ENCODE peak calls at places on chromosomes 1 and 21, in eight cellular contexts. E, B, K, X, T, A, Q and F are unnamed samples.

GRCh38 chr1:22131875-22132486 is 10.9 kb downstream of the WNT4 start:
- DNase-seq in E (peak), B (no peak), K (peak), X (no peak), T (no peak), A (no peak), Q (no peak), F (no peak)

GRCh38 chr1:2943686-2944260 is 77.5 kb upstream of the ACTRT2 start:
- DNase-seq in E (no peak), B (no peak), K (no peak), X (no peak), T (no peak), A (no peak), Q (no peak), F (no peak)

GRCh38 chr1:219927956-219928790 is at the start of gene SLC30A10:
- DNase-seq in E (peak), B (no peak), K (peak), X (no peak), T (no peak), A (peak), Q (no peak), F (no peak)

GRCh38 chr1:224329842-224330753 is at the start of gene NVL:
- DNase-seq in E (peak), B (peak), K (peak), X (peak), T (peak), A (peak), Q (peak), F (peak)

GRCh38 chr1:212979340-212980122 is 29.2 kb downstream of the VASH2 start:
- DNase-seq in E (no peak), B (no peak), K (no peak), X (no peak), T (peak), A (no peak), Q (no peak), F (no peak)

GRCh38 chr1:108583757-108584156 is 23.9 kb downstream of the EEIG2 start:
- DNase-seq in E (no peak), B (peak), K (peak), X (no peak), T (no peak), A (no peak), Q (no peak), F (peak)

GRCh38 chr1:218499911-218500310 is 154.8 kb downstream of the TGFB2 start:
- DNase-seq in E (no peak), B (no peak), K (no peak), X (no peak), T (no peak), A (no peak), Q (no peak), F (no peak)

GRCh38 chr21:36117276-36117675 is 17.6 kb upstream of the CBR3 start:
- DNase-seq in E (no peak), B (no peak), K (no peak), X (no peak), T (no peak), A (no peak), Q (no peak), F (no peak)

GRCh38 chr1:86504130-86504479 is 35.4 kb downstream of the CLCA1 start:
- DNase-seq in E (no peak), B (no peak), K (no peak), X (no peak), T (no peak), A (no peak), Q (no peak), F (peak)

GRCh38 chr1:18256318-18257235 is 149.0 kb downstream of the IGSF21 start:
- DNase-seq in E (peak), B (peak), K (peak), X (no peak), T (no peak), A (no peak), Q (no peak), F (peak)

GRCh38 chr1:158017800-158018595 is 24.6 kb downstream of the KIRREL1 start:
- DNase-seq in E (no peak), B (no peak), K (peak), X (no peak), T (no peak), A (no peak), Q (no peak), F (no peak)

GRCh38 chr1:19772053-19772452 is 27.7 kb downstream of the TMCO4 start:
- DNase-seq in E (no peak), B (no peak), K (no peak), X (no peak), T (no peak), A (no peak), Q (no peak), F (no peak)

GRCh38 chr1:36576677-36577076 is 94.0 kb upstream of the CSF3R start:
- DNase-seq in E (no peak), B (no peak), K (no peak), X (no peak), T (no peak), A (no peak), Q (no peak), F (no peak)

GRCh38 chr1:245810181-245810727 is 655.5 kb downstream of the KIF26B start:
- DNase-seq in E (no peak), B (no peak), K (no peak), X (no peak), T (no peak), A (no peak), Q (no peak), F (no peak)

GRCh38 chr1:53381790-53382401 is 54.0 kb upstream of the LRP8 start:
- DNase-seq in E (peak), B (no peak), K (peak), X (peak), T (no peak), A (no peak), Q (no peak), F (peak)

GRCh38 chr1:233440952-233441401 is 113.5 kb downstream of the MAP3K21 start:
- DNase-seq in E (no peak), B (peak), K (peak), X (no peak), T (no peak), A (no peak), Q (no peak), F (peak)

GRCh38 chr1:112935474-112936289 is 20.3 kb downstream of the SLC16A1 start:
- DNase-seq in E (no peak), B (peak), K (peak), X (no peak), T (no peak), A (no peak), Q (no peak), F (peak)

GRCh38 chr21:46295177-46295711 is 9.1 kb downstream of the YBEY start:
- DNase-seq in E (no peak), B (peak), K (peak), X (peak), T (no peak), A (no peak), Q (no peak), F (peak)

GRCh38 chr1:47886141-47886540 is 111.0 kb downstream of the TRABD2B start:
- DNase-seq in E (no peak), B (no peak), K (no peak), X (no peak), T (no peak), A (no peak), Q (no peak), F (no peak)

GRCh38 chr1:151934048-151934493 is 24.8 kb upstream of the THEM4 start:
- DNase-seq in E (peak), B (peak), K (peak), X (peak), T (no peak), A (peak), Q (no peak), F (peak)

GRCh38 chr1:20399606-20400180 is 86.3 kb downstream of the CAMK2N1 start:
- DNase-seq in E (peak), B (no peak), K (no peak), X (no peak), T (no peak), A (no peak), Q (peak), F (no peak)

GRCh38 chr1:24391882-24392603 is 21.5 kb downstream of the STPG1 start:
- DNase-seq in E (peak), B (peak), K (peak), X (no peak), T (no peak), A (peak), Q (no peak), F (peak)

GRCh38 chr1:34879230-34879629 is 19.7 kb upstream of the SMIM12 start:
- DNase-seq in E (no peak), B (no peak), K (no peak), X (no peak), T (no peak), A (no peak), Q (no peak), F (no peak)

GRCh38 chr1:205950280-205950679 is 7.0 kb upstream of the SLC26A9 start:
- DNase-seq in E (no peak), B (no peak), K (peak), X (no peak), T (no peak), A (no peak), Q (no peak), F (peak)

GRCh38 chr1:161182214-161182613 is 4.9 kb upstream of the B4GALT3 start:
- DNase-seq in E (no peak), B (peak), K (no peak), X (no peak), T (peak), A (no peak), Q (no peak), F (peak)

GRCh38 chr21:42376338-42376982 is 10.1 kb upstream of the TFF1 start:
- DNase-seq in E (peak), B (no peak), K (no peak), X (no peak), T (no peak), A (no peak), Q (no peak), F (no peak)
- TF ChIP-seq CTCF in E (no peak), B (no peak), K (no peak), X (no peak), T (no peak), A (no peak), Q (no peak), F (no peak)

GRCh38 chr1:207823531-207823879 is 71.7 kb downstream of the CD46 start:
- DNase-seq in E (no peak), B (no peak), K (no peak), X (no peak), T (no peak), A (no peak), Q (no peak), F (no peak)
- H3K4me3 ChIP-seq in E (peak), B (peak), K (no peak), X (peak), T (peak), A (peak), Q (peak), F (peak)

DNA sequence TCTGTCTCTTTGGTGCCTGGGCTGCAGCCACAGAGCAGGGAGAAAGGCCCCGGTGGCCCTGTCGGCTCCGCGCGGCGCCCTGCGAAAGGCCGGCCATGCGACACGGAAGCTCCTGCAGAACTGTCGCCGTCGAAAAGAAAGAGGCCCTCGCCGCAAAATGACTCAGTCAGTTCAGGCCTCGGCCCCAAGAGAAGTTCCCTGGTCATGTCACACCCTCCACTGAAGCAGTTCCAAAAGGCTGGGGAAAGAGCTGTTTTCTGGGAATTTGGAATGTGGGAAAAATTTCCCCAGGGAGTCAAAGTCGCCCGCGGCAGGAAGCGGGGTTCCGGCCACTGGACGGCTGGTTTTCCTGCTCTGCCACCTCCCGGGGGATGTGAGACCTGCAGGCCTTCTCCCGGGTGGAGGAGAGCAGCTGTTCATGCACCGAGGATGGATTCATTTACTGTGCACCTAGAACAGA is 115.8 kb upstream of the ZNF678 start:
- DNase-seq in E (no peak), B (peak), K (peak), X (no peak), T (no peak), A (no peak), Q (no peak), F (no peak)
- TF ChIP-seq CTCF in E (no peak), B (peak), K (peak), X (peak), T (no peak), A (peak), Q (peak), F (peak)

GRCh38 chr1:28985427-28985826 is 71.1 kb downstream of the EPB41 start:
- DNase-seq in E (no peak), B (no peak), K (no peak), X (no peak), T (no peak), A (no peak), Q (no peak), F (no peak)

GRCh38 chr1:28983091-28983490 is 68.7 kb downstream of the EPB41 start:
- DNase-seq in E (no peak), B (no peak), K (no peak), X (no peak), T (no peak), A (no peak), Q (no peak), F (no peak)

GRCh38 chr1:28982198-28982597 is 67.8 kb downstream of the EPB41 start:
- DNase-seq in E (no peak), B (no peak), K (no peak), X (no peak), T (no peak), A (no peak), Q (no peak), F (no peak)

GRCh38 chr1:28984311-28984684 is 69.9 kb downstream of the EPB41 start:
- DNase-seq in E (no peak), B (peak), K (no peak), X (no peak), T (no peak), A (no peak), Q (no peak), F (no peak)

DNA sequence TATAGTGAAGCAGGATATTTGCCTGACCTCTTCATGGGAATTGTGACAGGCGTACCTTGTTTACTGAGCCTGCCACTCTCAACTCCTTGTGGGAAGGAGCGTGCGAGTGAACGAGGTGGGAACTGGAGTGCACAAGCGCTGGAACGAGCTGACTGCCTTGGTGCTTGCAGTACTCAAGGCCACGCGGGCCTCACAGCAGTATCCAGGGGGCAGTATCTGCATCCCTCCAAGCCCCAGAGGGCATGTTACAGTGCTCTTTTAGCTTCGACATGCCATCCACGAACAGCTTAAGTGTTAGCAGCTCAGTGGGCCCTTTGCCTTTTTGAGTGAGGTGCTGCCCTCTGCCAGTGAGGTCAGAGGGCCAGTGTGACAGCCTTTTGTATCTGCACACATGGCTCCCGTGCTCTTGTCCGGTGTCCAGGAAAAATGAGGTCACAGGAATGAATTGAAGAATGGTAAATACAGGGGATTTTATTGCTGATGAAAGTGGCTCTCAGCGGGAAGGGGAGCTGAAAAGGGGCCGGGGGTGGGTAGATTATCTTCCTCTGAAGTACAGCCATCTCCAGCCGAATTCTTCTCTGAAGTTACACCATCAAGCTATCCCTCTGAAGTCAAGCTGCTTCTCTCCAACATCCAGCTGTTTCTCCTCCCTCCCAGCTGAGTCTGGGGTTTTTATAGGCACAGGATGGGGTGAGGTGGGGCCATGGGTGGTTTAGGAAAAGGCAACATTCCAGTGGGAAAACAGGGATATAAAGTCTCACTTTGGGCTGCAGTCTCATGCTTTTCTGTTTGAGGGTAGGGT is 69.3 kb downstream of the EPB41 start:
- DNase-seq in E (no peak), B (peak), K (no peak), X (no peak), T (no peak), A (no peak), Q (no peak), F (no peak)
- H3K4me3 ChIP-seq in E (no peak), B (no peak), K (no peak), X (no peak), T (no peak), A (no peak), Q (no peak), F (no peak)

GRCh38 chr1:235933483-235934116 is 66.9 kb upstream of the LYST start:
- DNase-seq in E (no peak), B (no peak), K (no peak), X (no peak), T (no peak), A (no peak), Q (no peak), F (no peak)
- TF ChIP-seq CTCF in E (no peak), B (no peak), K (no peak), X (no peak), T (peak), A (no peak), Q (no peak), F (no peak)

GRCh38 chr1:94540440-94541174 is 952 bp downstream of the F3 start:
- DNase-seq in E (no peak), B (no peak), K (no peak), X (no peak), T (no peak), A (no peak), Q (no peak), F (no peak)

GRCh38 chr1:94537254-94537653 is 4.3 kb downstream of the F3 start:
- DNase-seq in E (no peak), B (peak), K (no peak), X (no peak), T (no peak), A (no peak), Q (no peak), F (no peak)

GRCh38 chr1:94538243-94538827 is 3.2 kb downstream of the F3 start:
- DNase-seq in E (no peak), B (peak), K (no peak), X (no peak), T (no peak), A (no peak), Q (no peak), F (peak)

GRCh38 chr1:94541175-94542087 is at the start of gene F3:
- DNase-seq in E (peak), B (peak), K (peak), X (no peak), T (peak), A (peak), Q (peak), F (peak)

DNA sequence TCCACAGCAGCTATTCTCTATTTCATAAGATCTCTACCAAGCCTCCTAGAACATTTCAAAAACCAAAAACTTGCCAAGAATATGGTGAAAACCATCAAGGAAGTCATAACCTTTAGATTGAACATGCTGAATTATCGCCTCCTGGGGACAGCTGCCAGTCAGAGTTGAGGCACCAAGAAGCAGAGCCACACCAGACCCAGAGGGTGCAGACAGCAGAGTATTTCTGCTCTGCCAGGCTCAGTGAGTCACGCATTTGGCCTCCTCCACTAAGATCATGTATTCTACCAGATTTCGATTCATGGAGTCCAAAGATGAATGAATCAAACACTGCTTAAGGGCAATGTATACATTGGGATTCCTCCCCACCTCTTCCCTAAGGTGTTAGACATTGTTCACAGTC is 2.1 kb downstream of the F3 start:
- DNase-seq in E (peak), B (peak), K (peak), X (no peak), T (no peak), A (no peak), Q (no peak), F (no peak)
- H3K4me3 ChIP-seq in E (no peak), B (peak), K (no peak), X (peak), T (no peak), A (peak), Q (peak), F (peak)

GRCh38 chr21:32887026-32887425 is 115.5 kb upstream of the PAXBP1 start:
- DNase-seq in E (no peak), B (no peak), K (no peak), X (no peak), T (no peak), A (no peak), Q (no peak), F (no peak)
- TF ChIP-seq CTCF in E (no peak), B (no peak), K (no peak), X (no peak), T (no peak), A (no peak), Q (no peak), F (no peak)

GRCh38 chr1:165352109-165352441 is 4.4 kb downstream of the LMX1A start:
- DNase-seq in E (no peak), B (no peak), K (no peak), X (no peak), T (no peak), A (no peak), Q (no peak), F (no peak)

GRCh38 chr1:165354739-165355138 is 1.8 kb downstream of the LMX1A start:
- DNase-seq in E (no peak), B (no peak), K (no peak), X (no peak), T (no peak), A (peak), Q (no peak), F (no peak)

GRCh38 chr1:165350861-165351260 is 5.7 kb downstream of the LMX1A start:
- DNase-seq in E (no peak), B (no peak), K (no peak), X (no peak), T (no peak), A (no peak), Q (no peak), F (no peak)

GRCh38 chr1:165353731-165354671 is 2.5 kb downstream of the LMX1A start:
- DNase-seq in E (no peak), B (no peak), K (no peak), X (no peak), T (no peak), A (peak), Q (no peak), F (no peak)

DNA sequence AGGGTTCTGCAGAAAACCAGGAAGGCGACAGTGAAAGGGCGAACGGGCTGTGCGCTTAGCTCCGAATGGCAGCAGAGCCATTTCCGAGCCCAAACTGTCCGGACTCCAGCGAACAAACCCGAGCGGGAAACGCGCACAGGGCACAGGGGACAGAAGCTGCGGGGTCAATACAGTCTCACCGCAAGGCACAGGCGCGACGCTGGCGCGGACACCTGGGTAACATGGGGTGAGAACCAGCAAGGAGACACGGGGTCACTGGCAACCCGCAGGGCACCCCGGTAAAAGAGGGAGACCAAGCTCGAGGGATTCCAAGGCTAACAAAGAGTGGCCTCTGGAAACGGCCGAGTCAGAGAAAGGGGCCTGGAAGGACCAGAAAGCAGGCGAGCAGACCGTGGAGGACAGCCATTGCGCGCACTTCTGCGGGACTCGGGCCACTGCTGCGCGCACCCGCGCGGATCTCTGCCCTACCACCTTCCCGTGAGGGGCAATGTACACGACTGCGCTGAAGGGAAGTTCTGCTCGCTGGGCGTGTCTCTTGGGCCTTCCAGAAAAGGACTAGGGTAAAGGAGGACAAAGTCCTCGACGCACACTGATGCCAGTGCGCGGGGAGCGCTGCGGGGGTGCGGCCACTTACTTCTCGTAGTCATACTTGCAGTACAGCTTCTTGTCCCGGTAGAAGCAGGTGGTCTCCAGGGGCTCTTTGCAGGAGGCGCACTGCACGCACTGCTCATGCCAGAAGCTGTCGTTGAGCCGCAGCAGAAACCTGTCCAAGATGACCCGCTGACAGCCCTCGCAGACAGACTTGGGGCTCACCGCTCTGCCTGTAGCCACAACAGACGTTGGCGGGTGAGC is 3.8 kb downstream of the LMX1A start:
- DNase-seq in E (peak), B (no peak), K (no peak), X (no peak), T (no peak), A (no peak), Q (no peak), F (no peak)
- H3K4me3 ChIP-seq in E (no peak), B (no peak), K (peak), X (no peak), T (no peak), A (no peak), Q (no peak), F (no peak)